ENCODE peak calls at places on chromosomes 16 and 17, in ten cellular contexts. F is effector CD4-positive, alpha-beta T cell; K is stimulated activated CD4-positive, alpha-beta T cell treated with anti-CD3 and anti-CD28 coated beads, Interleukin-1b, Interleukin-23, amount 100 ng/mL, for 24 hours; R is cardiac muscle cell; Z is nucleus accumbens; J is ascending aorta; N is PC-3; W is aorta; H is effector memory CD4-positive, alpha-beta T cell; P is dorsolateral prefrontal cortex. V is an unnamed sample.

GRCh38 chr16:68866933-68867332 is 23.6 kb downstream of the TANGO6 start:
- DNase-seq in R (no peak), F (no peak), J (no peak), Z (no peak), N (no peak), P (no peak), K (no peak), H (no peak), W (no peak), V (no peak)

GRCh38 chr17:38628441-38628840 is 22.7 kb upstream of the SRCIN1 start:
- DNase-seq in R (peak; percentile 16), F (no peak), N (peak; percentile 25), W (peak; percentile 68), K (no peak), J (no peak), Z (no peak), P (no peak), H (no peak), V (no peak)

GRCh38 chr17:8031261-8031661 is 7.6 kb upstream of the ALOX15B start:
- DNase-seq in Z (no peak), K (no peak), H (no peak), F (no peak), N (no peak), R (peak; percentile 41), W (peak; percentile 41), P (no peak), J (no peak), V (no peak)

GRCh38 chr17:48310748-48311213 is 119.2 kb downstream of the SKAP1 start:
- DNase-seq in J (no peak), Z (no peak), N (no peak), W (no peak), K (no peak), R (no peak), H (no peak), P (no peak), F (no peak), V (no peak)

GRCh38 chr16:1457489-1458245 is 13.3 kb upstream of the CCDC154 start:
- DNase-seq in J (no peak), Z (no peak), H (no peak), W (no peak), K (no peak), N (no peak), P (no peak), R (no peak), F (no peak), V (no peak)

GRCh38 chr16:414395-415169 is 10.9 kb upstream of the RAB11FIP3 start:
- DNase-seq in H (no peak), J (no peak), W (no peak), K (no peak), F (no peak), R (no peak), P (no peak), Z (no peak), N (no peak), V (no peak)

GRCh38 chr16:74868501-74868900 is 93.9 kb upstream of the FA2H start:
- DNase-seq in N (peak; percentile 24), W (no peak), H (no peak), J (no peak), R (peak; percentile 40), F (no peak), P (no peak), Z (no peak), K (no peak), V (peak; percentile 16)

GRCh38 chr16:81237942-81238295 is 570 bp upstream of the BCO1 start:
- DNase-seq in H (no peak), R (no peak), K (no peak), N (no peak), W (no peak), P (no peak), Z (no peak), F (no peak), J (no peak), V (no peak)

GRCh38 chr16:67942200-67942509 is 1.8 kb downstream of the LCAT start:
- DNase-seq in W (peak; percentile 78), R (peak; percentile 40), J (no peak), H (no peak), P (peak; percentile 34), N (peak; percentile 27), F (peak; percentile 25), K (no peak), Z (no peak), V (no peak)

GRCh38 chr16:66430214-66430613 is 3.1 kb downstream of the BEAN1 start:
- DNase-seq in K (no peak), R (no peak), F (no peak), P (no peak), J (no peak), H (no peak), W (no peak), Z (no peak), N (no peak), V (no peak)

GRCh38 chr17:45409659-45410076 is 23.0 kb downstream of the ARHGAP27 start:
- DNase-seq in H (no peak), Z (no peak), F (no peak), R (no peak), N (no peak), P (no peak), J (no peak), K (no peak), W (no peak), V (no peak)